ENCODE peak calls at places on chromosomes 7 and 10, in eight cellular contexts. M is kidney tubule cell; S is retinal pigment epithelial cell; T is aorta; F is neural progenitor cell; D is amniotic stem cell; O is endodermal cell; Z is activated CD8-positive, alpha-beta T cell treated with anti-CD3 and anti-CD28 coated beads for 36 hours. N is an unnamed sample.

GRCh38 chr7:94296886-94297285 is 97.8 kb upstream of the COL1A2 start:
- DNase-seq in M (no peak), S (no peak), T (no peak), F (no peak), D (no peak), O (no peak), Z (no peak), N (peak)

GRCh38 chr10:58641708-58642107 is 129.0 kb downstream of the BICC1 start:
- DNase-seq in M (peak), S (no peak), T (no peak), F (no peak), D (no peak), O (no peak), Z (no peak), N (peak)

GRCh38 chr10:17354781-17355180 is 99.6 kb downstream of the ST8SIA6 start:
- DNase-seq in M (peak), S (peak), T (no peak), F (no peak), D (no peak), O (no peak), Z (no peak), N (peak)

GRCh38 chr10:126059101-126059826 is 162.9 kb downstream of the FANK1 start:
- DNase-seq in M (peak), S (no peak), T (no peak), F (no peak), D (no peak), O (no peak), Z (no peak), N (peak)

GRCh38 chr10:533611-534566 is 155.6 kb downstream of the DIP2C start:
- DNase-seq in M (no peak), S (no peak), T (peak), F (no peak), D (no peak), O (no peak), Z (no peak), N (no peak)

GRCh38 chr10:104735036-104735435 is 93.9 kb downstream of the SORCS3 start:
- DNase-seq in M (no peak), S (no peak), T (no peak), F (peak), D (no peak), O (peak), Z (no peak), N (no peak)

GRCh38 chr7:135282621-135283295 is 49.1 kb downstream of the STRA8 start:
- DNase-seq in M (no peak), S (no peak), T (no peak), F (no peak), D (no peak), O (peak), Z (no peak), N (peak)

GRCh38 chr7:111958889-111959288 is 247.3 kb downstream of the DOCK4 start:
- DNase-seq in M (peak), S (no peak), T (no peak), F (no peak), D (no peak), O (no peak), Z (no peak), N (peak)

GRCh38 chr10:61284222-61284890 is 168.8 kb downstream of the TMEM26 start:
- DNase-seq in M (peak), S (peak), T (no peak), F (peak), D (peak), O (no peak), Z (no peak), N (peak)

GRCh38 chr7:155255660-155256059 is 42.0 kb upstream of the INSIG1 start:
- DNase-seq in M (no peak), S (no peak), T (no peak), F (no peak), D (no peak), O (no peak), Z (no peak), N (no peak)

GRCh38 chr7:150406311-150406564 is 27.1 kb downstream of the ZNF775 start:
- DNase-seq in M (no peak), S (no peak), T (peak), F (no peak), D (no peak), O (peak), Z (peak), N (no peak)

GRCh38 chr10:63013755-63014154 is 119.4 kb upstream of the NRBF2 start:
- DNase-seq in M (no peak), S (no peak), T (no peak), F (no peak), D (no peak), O (no peak), Z (no peak), N (no peak)

GRCh38 chr10:110774069-110775021 is 97.4 kb upstream of the PDCD4 start:
- DNase-seq in M (peak), S (peak), T (no peak), F (no peak), D (no peak), O (no peak), Z (peak), N (peak)

N was measured in Daoy.